ENCODE peak calls at places on chromosomes 7 and 10, in five cellular contexts. T is spleen, Z is pancreas, R is IMR-90, L is lower lobe of right lung. S is an unnamed sample.

GRCh38 chr7:30650455-30650854 is 31.8 kb downstream of the CRHR2 start:
- DNase-seq in T (no peak), Z (no peak), R (no peak), L (no peak), S (peak; percentile 68)

GRCh38 chr10:79923145-79923544 is 25.8 kb downstream of the SFTPD start:
- DNase-seq in T (no peak), Z (no peak), R (no peak), L (no peak), S (no peak)

GRCh38 chr7:24965831-24966708 is 13.9 kb downstream of the OSBPL3 start:
- DNase-seq in T (no peak), Z (no peak), R (peak; percentile 15), L (peak; percentile 60), S (no peak)

GRCh38 chr10:4865945-4866661 is 40.1 kb downstream of the AKR1E2 start:
- DNase-seq in T (no peak), Z (no peak), R (no peak), L (no peak), S (no peak)

GRCh38 chr7:7696458-7697119 is 21.8 kb downstream of the RPA3 start:
- DNase-seq in T (no peak), Z (peak; percentile 23), R (peak; percentile 51), L (no peak), S (no peak)

GRCh38 chr10:132849546-132850031 is 63.6 kb upstream of the NKX6-2 start:
- DNase-seq in T (peak; percentile 41), Z (no peak), R (no peak), L (no peak), S (peak; percentile 53)

GRCh38 chr7:131007439-131008330 is 273.7 kb upstream of the KLF14 start:
- DNase-seq in T (peak; percentile 84), Z (peak; percentile 45), R (peak; percentile 79), L (peak; percentile 69), S (peak; percentile 77)

GRCh38 chr10:8130973-8131911 is 76.8 kb downstream of the GATA3 start:
- DNase-seq in T (no peak), Z (no peak), R (peak; percentile 15), L (no peak), S (no peak)

GRCh38 chr7:25028370-25028971 is 48.5 kb upstream of the OSBPL3 start:
- DNase-seq in T (no peak), Z (no peak), R (peak; percentile 96), L (no peak), S (no peak)

GRCh38 chr10:61001731-61002122 is 57.7 kb upstream of the RHOBTB1 start:
- DNase-seq in T (no peak), Z (no peak), R (no peak), L (no peak), S (no peak)

DNA sequence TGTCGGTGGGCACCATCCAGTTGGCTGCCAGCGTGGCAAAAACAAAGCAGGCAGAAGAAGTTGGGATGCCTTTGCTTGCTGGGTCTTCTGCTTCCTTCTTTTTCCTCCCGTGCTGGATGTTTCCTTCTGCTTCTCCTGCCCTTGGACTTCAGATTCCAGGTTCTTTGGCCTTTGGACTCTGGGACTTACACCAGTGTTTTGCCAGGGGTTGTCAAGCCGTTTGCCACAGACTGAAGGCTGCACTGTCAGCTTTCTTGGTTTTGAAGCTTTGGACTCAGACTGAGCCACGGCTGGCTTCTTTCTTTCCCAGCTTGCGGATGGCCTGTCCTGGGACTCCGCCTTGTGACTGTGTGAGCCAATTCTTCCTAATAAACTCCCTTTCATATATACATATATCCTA is 11.4 kb upstream of the LCOR start:
- DNase-seq in T (no peak), Z (no peak), R (no peak), L (no peak), S (no peak)
- H3K4me3 ChIP-seq in T (no peak overlapping the region), Z (no peak overlapping the region), R (no peak overlapping the region), L (no peak overlapping the region), S (no peak overlapping the region)

GRCh38 chr10:71389768-71390434 is 6.8 kb upstream of the CDH23 start:
- DNase-seq in T (no peak), Z (no peak), R (no peak), L (no peak), S (no peak)

GRCh38 chr10:71392292-71392691 is 4.4 kb upstream of the CDH23 start:
- DNase-seq in T (no peak), Z (no peak), R (no peak), L (no peak), S (no peak)

GRCh38 chr10:71391701-71392100 is 5.0 kb upstream of the CDH23 start:
- DNase-seq in T (no peak), Z (no peak), R (no peak), L (no peak), S (no peak)

GRCh38 chr10:71390435-71390820 is 6.3 kb upstream of the CDH23 start:
- DNase-seq in T (no peak), Z (no peak), R (no peak), L (no peak), S (peak; percentile 45)

DNA sequence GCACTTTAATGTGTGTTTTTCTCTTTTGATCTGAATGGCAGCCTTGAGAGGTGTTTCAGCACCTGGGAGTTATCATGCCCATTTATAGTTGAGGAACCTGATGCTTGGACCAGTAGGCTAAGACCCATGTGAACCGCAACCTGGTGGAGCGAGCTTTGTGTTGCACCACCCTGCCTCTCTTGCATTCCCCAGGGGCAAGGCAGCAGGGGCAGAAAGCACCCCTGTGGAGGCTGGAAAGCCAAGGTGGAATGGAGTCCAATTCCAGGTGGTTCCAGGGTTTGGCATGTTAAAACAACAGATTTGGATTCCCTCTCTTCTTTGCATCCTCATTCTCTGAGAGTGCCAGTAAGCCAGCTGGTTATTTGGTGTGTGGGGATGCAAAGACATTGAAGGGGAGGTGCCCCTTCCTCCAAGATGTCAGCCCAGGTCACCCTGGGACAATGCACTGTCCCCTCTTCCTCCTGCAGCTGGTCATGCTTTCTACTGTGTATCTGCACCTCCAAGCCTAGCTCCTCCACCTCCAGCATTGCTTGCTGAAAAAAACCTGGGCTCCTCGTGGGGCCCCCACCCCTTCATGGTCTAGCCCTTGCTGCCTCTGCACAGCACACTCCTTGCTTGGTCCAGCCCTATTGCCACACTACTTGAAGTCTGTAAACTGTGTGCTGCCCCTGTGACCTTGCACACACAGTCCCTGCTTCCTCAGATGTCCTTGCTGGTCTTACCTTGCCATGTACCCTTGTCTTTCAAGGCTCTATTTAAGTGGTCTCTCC is 5.6 kb upstream of the CDH23 start:
- DNase-seq in T (peak; percentile 23), Z (no peak), R (no peak), L (no peak), S (no peak)
- H3K27me3 ChIP-seq in T (peaks cover 21% of the 10 kb centered on the region), Z (no peaks in the 10 kb centered on the region), R (peaks cover 80% of the 10 kb centered on the region), L (peaks cover 21% of the 10 kb centered on the region), S (peaks cover 6% of the 10 kb centered on the region)

GRCh38 chr10:93336678-93337077 is 145.5 kb downstream of the MYOF start:
- DNase-seq in T (no peak), Z (no peak), R (no peak), L (no peak), S (no peak)
- H3K36me3 ChIP-seq in T (no peaks in the 10 kb centered on the region), Z (no peaks in the 10 kb centered on the region), R (peaks cover 64% of the 10 kb centered on the region), L (peaks cover 86% of the 10 kb centered on the region), S (no peaks in the 10 kb centered on the region)

GRCh38 chr7:121395494-121395960 is 581 bp downstream of the FAM3C start:
- DNase-seq in T (peak; percentile 91), Z (peak; percentile 38), R (peak; percentile 13), L (no peak), S (no peak)

GRCh38 chr7:121397346-121397745 is 1.2 kb upstream of the FAM3C start:
- DNase-seq in T (no peak), Z (no peak), R (no peak), L (no peak), S (no peak)

GRCh38 chr7:121397832-121398231 is 1.7 kb upstream of the FAM3C start:
- DNase-seq in T (no peak), Z (no peak), R (no peak), L (no peak), S (no peak)

GRCh38 chr7:121395961-121396757 is at the start of gene FAM3C:
- DNase-seq in T (peak; percentile 96), Z (peak; percentile 89), R (peak; percentile 88), L (peak; percentile 93), S (peak; percentile 96)

GRCh38 chr7:121398246-121398645 is 2.1 kb upstream of the FAM3C start:
- DNase-seq in T (no peak), Z (peak; percentile 20), R (no peak), L (no peak), S (no peak)
- H3K4me3 ChIP-seq in T (no peak overlapping the region), Z (peak overlapping the region; percentile 39), R (no peak overlapping the region), L (no peak overlapping the region), S (no peak overlapping the region)

S was measured in H7.